ENCODE peak calls at places on chromosomes 5 and 9, in ten cellular contexts. Q, P, T, O, W, X, Y, S, E and L are unnamed samples.

GRCh38 chr5:136191304-136192014 is 1.5 kb downstream of the SMIM32 start:
- DNase-seq in Y (peak), X (peak), T (peak), Q (no peak), S (no peak), P (no peak), W (no peak), E (no peak), O (no peak), L (no peak)

GRCh38 chr5:179427032-179427675 is 81.9 kb upstream of the ADAMTS2 start:
- DNase-seq in E (peak), T (peak), W (no peak), Y (no peak), P (no peak), Q (no peak), O (no peak), S (no peak), X (no peak), L (no peak)

GRCh38 chr9:98010450-98010849 is 27.3 kb downstream of the ANP32B start:
- DNase-seq in S (no peak), Q (no peak), O (no peak), P (peak), X (peak), W (peak), E (no peak), Y (peak), T (no peak), L (no peak)

GRCh38 chr9:135647897-135648296 is 8.6 kb upstream of the GLT6D1 start:
- DNase-seq in E (no peak), T (no peak), Q (no peak), O (no peak), X (no peak), P (no peak), S (no peak), Y (no peak), W (no peak), L (no peak)

GRCh38 chr5:40106847-40107246 is 572.9 kb upstream of the PTGER4 start:
- DNase-seq in T (no peak), S (no peak), P (no peak), E (no peak), X (no peak), Y (peak), Q (no peak), W (no peak), O (no peak), L (no peak)

GRCh38 chr5:78483809-78484521 is 123.5 kb downstream of the SCAMP1 start:
- DNase-seq in Y (no peak), T (no peak), P (no peak), S (no peak), Q (no peak), O (no peak), E (no peak), X (no peak), W (peak), L (no peak)

GRCh38 chr5:149264432-149265069 is 7.1 kb upstream of the AFAP1L1 start:
- DNase-seq in O (peak), Y (no peak), P (no peak), S (peak), Q (peak), W (no peak), T (no peak), E (no peak), X (no peak), L (no peak)

GRCh38 chr5:15263942-15264341 is 236.0 kb upstream of the FBXL7 start:
- DNase-seq in W (no peak), O (no peak), X (no peak), P (no peak), E (no peak), Y (no peak), T (no peak), Q (no peak), S (no peak), L (no peak)

GRCh38 chr5:61811052-61811451 is 479.0 kb downstream of the ZSWIM6 start:
- DNase-seq in E (no peak), X (peak), T (no peak), Q (no peak), Y (no peak), W (peak), O (no peak), S (no peak), P (no peak), L (no peak)

GRCh38 chr5:179923422-179923821 is 15.7 kb upstream of the TBC1D9B start:
- DNase-seq in Q (no peak), P (no peak), S (no peak), Y (no peak), W (no peak), X (no peak), O (no peak), T (no peak), E (no peak), L (no peak)

GRCh38 chr5:72451771-72452505 is 55.3 kb downstream of the ZNF366 start:
- DNase-seq in W (peak), O (no peak), S (no peak), Q (no peak), E (peak), Y (peak), T (peak), X (peak), P (no peak), L (no peak)

GRCh38 chr9:89194381-89195114 is 15.9 kb upstream of the SHC3 start:
- DNase-seq in O (no peak), Q (no peak), X (no peak), S (no peak), T (no peak), Y (no peak), W (no peak), P (no peak), E (no peak), L (no peak)

GRCh38 chr9:74777136-74777879 is 110.4 kb downstream of the TRPM6 start:
- DNase-seq in S (peak), O (peak), Y (peak), Q (peak), E (peak), X (peak), P (peak), T (no peak), W (peak), L (no peak)

GRCh38 chr5:79008362-79008761 is 23.3 kb upstream of the ARSB start:
- DNase-seq in S (no peak), T (no peak), O (no peak), X (no peak), E (no peak), Q (no peak), Y (no peak), P (no peak), W (no peak), L (no peak)

GRCh38 chr5:139574641-139575312 is 13.6 kb downstream of the UBE2D2 start:
- DNase-seq in Y (no peak), S (no peak), Q (no peak), E (no peak), P (no peak), X (peak), W (peak), T (no peak), O (no peak), L (no peak)

GRCh38 chr5:107330903-107331302 is 339.8 kb downstream of the EFNA5 start:
- DNase-seq in W (no peak), E (no peak), S (no peak), X (no peak), P (no peak), O (no peak), Y (no peak), Q (no peak), T (no peak), L (no peak)

GRCh38 chr9:114370251-114370984 is 17.4 kb downstream of the AKNA start:
- DNase-seq in Q (no peak), S (no peak), W (no peak), T (peak), Y (no peak), X (no peak), O (no peak), P (no peak), E (no peak), L (no peak)

GRCh38 chr9:105357937-105358336 is 89.9 kb upstream of the FSD1L start:
- DNase-seq in T (no peak), O (no peak), E (no peak), Q (no peak), S (no peak), W (no peak), X (no peak), P (peak), Y (no peak), L (no peak)

GRCh38 chr5:53425598-53426516 is 54.6 kb upstream of the FST start:
- DNase-seq in E (no peak), Q (no peak), Y (no peak), S (peak), P (no peak), O (no peak), X (peak), T (no peak), W (no peak), L (peak)

GRCh38 chr9:69877852-69878507 is 57.4 kb downstream of the CFAP95 start:
- DNase-seq in S (no peak), Q (no peak), E (no peak), O (no peak), T (no peak), P (no peak), Y (no peak), X (peak), W (peak), L (no peak)

GRCh38 chr9:113993838-113994540 is 84.1 kb downstream of the AMBP start:
- DNase-seq in E (peak), O (no peak), P (no peak), T (peak), W (no peak), S (no peak), X (no peak), Y (peak), Q (peak), L (peak)

GRCh38 chr5:53965459-53965858 is 344.9 kb downstream of the ARL15 start:
- DNase-seq in E (no peak), S (no peak), P (no peak), O (no peak), Y (no peak), Q (no peak), W (no peak), X (peak), T (no peak), L (no peak)

GRCh38 chr5:142012186-142012785 is 541 bp downstream of the GNPDA1 start:
- DNase-seq in Y (peak), T (peak), O (peak), S (peak), W (peak), X (peak), Q (no peak), E (peak), P (no peak), L (no peak)

GRCh38 chr5:116990010-116990409 is 415.4 kb upstream of the SEMA6A start:
- DNase-seq in Q (no peak), P (no peak), X (no peak), O (no peak), T (no peak), E (no peak), S (no peak), W (no peak), Y (no peak), L (peak)

GRCh38 chr5:33854733-33855151 is 37.0 kb downstream of the ADAMTS12 start:
- DNase-seq in X (peak), S (no peak), Y (no peak), O (no peak), E (no peak), W (peak), T (peak), P (no peak), Q (no peak), L (no peak)

GRCh38 chr5:171858303-171858702 is 72.7 kb downstream of the SMIM23 start:
- DNase-seq in X (no peak), Y (no peak), O (no peak), W (no peak), T (no peak), E (no peak), S (no peak), P (no peak), Q (no peak), L (no peak)

GRCh38 chr9:21709464-21710058 is 92.9 kb upstream of the MTAP start:
- DNase-seq in X (peak), E (no peak), Y (no peak), W (peak), T (no peak), P (peak), O (peak), Q (peak), S (peak), L (no peak)

GRCh38 chr5:67170783-67171182 is 25.8 kb downstream of the CD180 start:
- DNase-seq in X (no peak), Q (no peak), P (no peak), S (no peak), Y (no peak), O (no peak), E (no peak), T (no peak), W (no peak), L (no peak)

GRCh38 chr5:72179816-72180440 is 72.7 kb downstream of the MAP1B start:
- DNase-seq in W (no peak), E (no peak), S (no peak), O (no peak), X (no peak), Q (no peak), P (no peak), T (no peak), Y (no peak), L (peak)

GRCh38 chr5:145908206-145908945 is 28.0 kb upstream of the SH3RF2 start:
- DNase-seq in S (no peak), O (no peak), T (no peak), W (no peak), Y (no peak), P (no peak), Q (no peak), E (no peak), X (no peak), L (no peak)

GRCh38 chr5:138724470-138725146 is 28.6 kb upstream of the CTNNA1 start:
- DNase-seq in W (peak), S (no peak), T (no peak), P (no peak), E (no peak), Y (peak), O (no peak), Q (no peak), X (no peak), L (no peak)

GRCh38 chr5:36073595-36074216 is 7.0 kb upstream of the UGT3A2 start:
- DNase-seq in Y (no peak), E (no peak), T (no peak), O (no peak), S (no peak), Q (no peak), X (peak), P (no peak), W (peak), L (no peak)

GRCh38 chr5:36790847-36791246 is 85.7 kb upstream of the NIPBL start:
- DNase-seq in P (no peak), O (no peak), S (no peak), W (no peak), T (no peak), Y (no peak), Q (no peak), E (no peak), X (no peak), L (no peak)

GRCh38 chr5:17463653-17464052 is 34.4 kb upstream of the TAF11L2 start:
- DNase-seq in Y (no peak), Q (no peak), X (no peak), S (no peak), W (no peak), O (no peak), P (no peak), E (no peak), T (no peak), L (no peak)

GRCh38 chr5:102933300-102933699 is 178.2 kb downstream of the PAM start:
- DNase-seq in S (no peak), Y (no peak), O (no peak), W (no peak), E (no peak), Q (no peak), P (no peak), T (no peak), X (no peak), L (no peak)

GRCh38 chr9:111566234-111566633 is 33.2 kb downstream of the PTGR1 start:
- DNase-seq in W (no peak), P (no peak), Q (no peak), O (no peak), T (no peak), Y (no peak), E (peak), S (no peak), X (peak), L (no peak)

GRCh38 chr9:86974421-86974820 is 27.1 kb upstream of the GAS1 start:
- DNase-seq in O (no peak), Y (no peak), E (no peak), W (peak), Q (no peak), P (no peak), S (no peak), T (no peak), X (peak), L (no peak)

GRCh38 chr5:95591490-95591901 is 28.4 kb upstream of the GPR150 start:
- DNase-seq in Q (no peak), P (no peak), T (no peak), W (peak), E (no peak), O (no peak), X (peak), S (no peak), Y (no peak), L (no peak)